ENCODE peak calls at places on chromosomes 4 and X, in seven cellular contexts. T is HTR-8/SVneo, C is T follicular helper cell, W is HT-29, Q is NCI-H1092, G is GM23248, E is IMR-90. J is an unnamed sample.

GRCh38 chr4:168514249-168514852 is 17.5 kb downstream of the PALLD start:
- DNase-seq in T (no peak), C (no peak), W (peak; percentile 57), Q (peak; percentile 36), G (peak; percentile 64), E (peak; percentile 50), J (peak; percentile 13)

GRCh38 chr4:24734511-24734910 is 60.9 kb upstream of the SOD3 start:
- DNase-seq in T (no peak), C (no peak), W (no peak), Q (no peak), G (peak; percentile 48), E (peak; percentile 7), J (no peak)

GRCh38 chrX:15515931-15516330 is 15.3 kb downstream of the BMX start:
- DNase-seq in T (no peak), C (no peak), W (no peak), Q (peak; percentile 31), G (no peak), E (no peak), J (no peak)

GRCh38 chr4:52071786-52072552 is 20.9 kb downstream of the SPATA18 start:
- DNase-seq in T (no peak), C (no peak), W (no peak), Q (no peak), G (no peak), E (no peak), J (no peak)

GRCh38 chrX:68018248-68019203 is 414.8 kb downstream of the OPHN1 start:
- DNase-seq in T (peak; percentile 1), C (no peak), W (peak; percentile 59), Q (peak; percentile 6), G (peak; percentile 56), E (peak; percentile 32), J (peak; percentile 19)

GRCh38 chr4:86050516-86050915 is 309.3 kb downstream of the MAPK10 start:
- DNase-seq in T (no peak), C (no peak), W (no peak), Q (no peak), G (peak; percentile 53), E (no peak), J (no peak)

GRCh38 chr4:181897935-181898334 is 345.3 kb upstream of the TENM3 start:
- DNase-seq in T (peak; percentile 60), C (no peak), W (no peak), Q (no peak), G (peak; percentile 44), E (peak; percentile 91), J (no peak)

GRCh38 chrX:47187106-47187677 is 6.4 kb upstream of the UBA1 start:
- DNase-seq in T (no peak), C (no peak), W (no peak), Q (no peak), G (no peak), E (no peak), J (no peak)

GRCh38 chr4:140255467-140255866 is 101.5 kb upstream of the MAML3 start:
- DNase-seq in T (no peak), C (no peak), W (no peak), Q (no peak), G (peak; percentile 60), E (peak; percentile 67), J (no peak)